ENCODE peak calls at places on chromosomes 3 and 15, in seven cellular contexts. L, E, G, R, S, B and Z are unnamed samples.

GRCh38 chr15:81747026-81747425 is 298.8 kb downstream of the MEX3B start:
- DNase-seq in L (no peak), E (no peak), G (no peak), R (no peak), S (no peak), B (no peak), Z (no peak)

GRCh38 chr3:126036056-126036549 is 47.8 kb downstream of the SLC41A3 start:
- DNase-seq in L (no peak), E (no peak), G (no peak), R (no peak), S (no peak), B (no peak), Z (no peak)

GRCh38 chr3:137171834-137172603 is 214.2 kb downstream of the IL20RB start:
- DNase-seq in L (no peak), E (no peak), G (no peak), R (no peak), S (no peak), B (no peak), Z (no peak)

GRCh38 chr15:91291673-91292072 is 191.6 kb downstream of the SV2B start:
- DNase-seq in L (no peak), E (peak; percentile 24), G (no peak), R (peak; percentile 17), S (no peak), B (no peak), Z (no peak)

GRCh38 chr3:25191703-25192102 is 236.4 kb upstream of the RARB start:
- DNase-seq in L (no peak), E (no peak), G (no peak), R (no peak), S (no peak), B (no peak), Z (no peak)

GRCh38 chr3:32216172-32216783 is 22.2 kb upstream of the CMTM8 start:
- DNase-seq in L (no peak), E (no peak), G (no peak), R (no peak), S (no peak), B (no peak), Z (no peak)

GRCh38 chr3:73204841-73205240 is 143.4 kb downstream of the EBLN2 start:
- DNase-seq in L (no peak), E (no peak), G (no peak), R (no peak), S (no peak), B (no peak), Z (no peak)

GRCh38 chr3:194522579-194523046 is 35.8 kb upstream of the ATP13A3 start:
- DNase-seq in L (no peak), E (no peak), G (no peak), R (no peak), S (no peak), B (no peak), Z (no peak)

GRCh38 chr15:78938608-78939488 is 6.0 kb downstream of the CTSH start:
- DNase-seq in L (no peak), E (no peak), G (no peak), R (no peak), S (no peak), B (no peak), Z (no peak)

GRCh38 chr3:100740207-100740606 is 30.9 kb downstream of the TFG start:
- DNase-seq in L (no peak), E (no peak), G (no peak), R (no peak), S (no peak), B (no peak), Z (no peak)

GRCh38 chr3:15933439-15934144 is 135.8 kb upstream of the ANKRD28 start:
- DNase-seq in L (no peak), E (peak; percentile 43), G (no peak), R (no peak), S (no peak), B (no peak), Z (no peak)

GRCh38 chr3:177463863-177464262 is 266.6 kb upstream of the TBL1XR1 start:
- DNase-seq in L (no peak), E (peak; percentile 49), G (no peak), R (no peak), S (no peak), B (no peak), Z (no peak)

GRCh38 chr3:61221759-61222362 is 29.4 kb downstream of the FHIT start:
- DNase-seq in L (no peak), E (no peak), G (no peak), R (no peak), S (no peak), B (no peak), Z (peak; percentile 31)

GRCh38 chr3:14505803-14506500 is 34.2 kb downstream of the GRIP2 start:
- DNase-seq in L (no peak), E (no peak), G (no peak), R (peak; percentile 6), S (no peak), B (no peak), Z (no peak)

GRCh38 chr15:38867556-38867955 is 302.9 kb upstream of the RASGRP1 start:
- DNase-seq in L (no peak), E (no peak), G (no peak), R (no peak), S (no peak), B (no peak), Z (no peak)

GRCh38 chr3:13403818-13404216 is 16.3 kb downstream of the NUP210 start:
- DNase-seq in L (no peak), E (no peak), G (no peak), R (no peak), S (no peak), B (no peak), Z (no peak)

GRCh38 chr15:69388259-69388658 is 25.9 kb upstream of the KIF23 start:
- DNase-seq in L (no peak), E (no peak), G (no peak), R (no peak), S (no peak), B (peak; percentile 62), Z (no peak)